ENCODE peak calls at places on chromosomes 11 and 22, in five cellular contexts. C is fibroblast of lung, E is K562, F is H9, P is SK-N-SH. Y is an unnamed sample.

GRCh38 chr11:129787518-129787917 is 28.1 kb upstream of the TMEM45B start:
- DNase-seq in C (no peak), F (no peak), P (no peak), E (no peak), Y (no peak)

GRCh38 chr11:107370390-107370789 is 87.2 kb downstream of the CWF19L2 start:
- DNase-seq in C (peak), F (no peak), E (no peak), P (no peak), Y (no peak)

GRCh38 chr22:24427500-24428164 is at the start of gene ADORA2A:
- DNase-seq in C (no peak), E (no peak), F (no peak), P (peak), Y (peak)

GRCh38 chr11:8086001-8086479 is 5.0 kb downstream of the TUB start:
- DNase-seq in P (peak), E (no peak), C (peak), F (no peak), Y (peak)

GRCh38 chr11:111549869-111550203 is 9.3 kb downstream of the LAYN start:
- DNase-seq in F (no peak), P (no peak), E (no peak), C (no peak), Y (no peak)

GRCh38 chr11:120548682-120549209 is 37.2 kb downstream of the GRIK4 start:
- DNase-seq in C (no peak), F (no peak), P (no peak), E (no peak), Y (no peak)

GRCh38 chr11:85236211-85236610 is 390.9 kb downstream of the DLG2 start:
- DNase-seq in E (no peak), C (no peak), P (no peak), F (no peak), Y (no peak)

GRCh38 chr22:43435851-43436535 is 24.2 kb downstream of the MPPED1 start:
- DNase-seq in C (no peak), P (no peak), E (no peak), F (peak), Y (peak)

GRCh38 chr11:93028959-93029536 is 59.6 kb downstream of the MTNR1B start:
- DNase-seq in C (no peak), P (no peak), E (no peak), F (no peak), Y (no peak)

GRCh38 chr11:1573847-1574255 is 1.8 kb upstream of the DUSP8 start:
- DNase-seq in E (no peak), F (peak), C (no peak), P (peak), Y (peak)

GRCh38 chr11:19715373-19715772 is 2.7 kb downstream of the NAV2 start:
- DNase-seq in F (no peak), E (no peak), C (peak), P (no peak), Y (peak)

GRCh38 chr11:134714021-134714656 is 302.1 kb upstream of the B3GAT1 start:
- DNase-seq in P (no peak), E (no peak), F (no peak), C (no peak), Y (no peak)

GRCh38 chr22:20384865-20385264 is 9.1 kb upstream of the ZNF74 start:
- DNase-seq in C (no peak), F (no peak), P (no peak), E (no peak), Y (no peak)

GRCh38 chr11:47861762-47862161 is 13.6 kb upstream of the NUP160 start:
- DNase-seq in C (peak), E (peak), P (no peak), F (no peak), Y (no peak)

GRCh38 chr11:118514103-118514502 is 13.2 kb upstream of the TTC36 start:
- DNase-seq in F (no peak), C (no peak), P (no peak), E (no peak), Y (no peak)

GRCh38 chr11:118241191-118242098 is 10.7 kb downstream of the MPZL3 start:
- DNase-seq in E (peak), P (no peak), C (no peak), F (no peak), Y (no peak)

GRCh38 chr11:56396047-56396446 is 16.4 kb upstream of the OR5AL1 start:
- DNase-seq in P (no peak), E (no peak), C (no peak), F (no peak), Y (no peak)

GRCh38 chr11:13480198-13480597 is 15.6 kb downstream of the PTH start:
- DNase-seq in P (no peak), C (no peak), F (no peak), E (peak), Y (no peak)

GRCh38 chr22:26777402-26777801 is 120.0 kb downstream of the MIAT start:
- DNase-seq in P (no peak), C (no peak), E (peak), F (peak), Y (no peak)

GRCh38 chr22:49100316-49100715 is 727.4 kb downstream of the BRD1 start:
- DNase-seq in E (no peak), F (no peak), P (no peak), C (no peak), Y (peak)

GRCh38 chr22:39176067-39176621 is 23.7 kb upstream of the CBX7 start:
- DNase-seq in E (no peak), P (no peak), C (peak), F (peak), Y (peak)

GRCh38 chr11:28673687-28674431 is 565.7 kb downstream of the METTL15 start:
- DNase-seq in C (no peak), E (no peak), F (no peak), P (no peak), Y (no peak)

GRCh38 chr22:49155809-49156580 is 671.7 kb downstream of the BRD1 start:
- DNase-seq in P (peak), C (no peak), E (no peak), F (no peak), Y (peak)

GRCh38 chr11:94312339-94312738 is 8.0 kb downstream of the IZUMO1R start:
- DNase-seq in E (no peak), C (no peak), F (no peak), P (no peak), Y (no peak)

GRCh38 chr22:21713428-21714058 is 22.1 kb downstream of the YPEL1 start:
- DNase-seq in C (no peak), E (no peak), P (no peak), F (no peak), Y (peak)

GRCh38 chr11:75855191-75855590 is 40.2 kb downstream of the UVRAG start:
- DNase-seq in E (no peak), F (no peak), C (no peak), P (no peak), Y (no peak)

GRCh38 chr11:95135880-95136279 is 46.2 kb downstream of the ENDOD1 start:
- DNase-seq in C (no peak), P (no peak), F (no peak), E (no peak), Y (no peak)

GRCh38 chr11:19931141-19931767 is 218.6 kb downstream of the NAV2 start:
- DNase-seq in P (peak), C (peak), F (no peak), E (no peak), Y (no peak)

GRCh38 chr22:47386812-47387510 is 624.5 kb downstream of the TBC1D22A start:
- DNase-seq in C (no peak), F (no peak), P (no peak), E (no peak), Y (peak)

GRCh38 chr11:128476031-128476430 is 111.3 kb downstream of the ETS1 start:
- DNase-seq in E (peak), P (no peak), C (no peak), F (no peak), Y (no peak)

GRCh38 chr11:8098879-8099278 is 17.9 kb downstream of the TUB start:
- DNase-seq in C (no peak), P (no peak), F (no peak), E (no peak), Y (peak)

GRCh38 chr22:38724926-38725571 is 19.3 kb downstream of the GTPBP1 start:
- DNase-seq in C (peak), F (no peak), P (peak), E (peak), Y (peak)

GRCh38 chr11:47257518-47258316 is at the start of gene NR1H3:
- DNase-seq in C (peak), F (peak), E (peak), P (peak), Y (peak)

GRCh38 chr11:100308202-100308601 is 378.9 kb upstream of the ARHGAP42 start:
- DNase-seq in C (no peak), E (no peak), P (no peak), F (no peak), Y (no peak)

GRCh38 chr11:76795285-76795935 is 12.3 kb downstream of the TSKU start:
- DNase-seq in F (no peak), P (no peak), C (no peak), E (no peak), Y (no peak)

GRCh38 chr22:39242809-39243442 is 1.9 kb downstream of the PDGFB start:
- DNase-seq in C (no peak), E (no peak), F (peak), P (no peak), Y (no peak)

GRCh38 chr11:102495161-102496042 is 35.1 kb downstream of the MMP7 start:
- DNase-seq in F (peak), P (peak), E (peak), C (peak), Y (no peak)

GRCh38 chr11:47376183-47376542 is 2.2 kb downstream of the SPI1 start:
- DNase-seq in E (no peak), C (no peak), F (no peak), P (no peak), Y (peak)

GRCh38 chr22:45932066-45932465 is 44.9 kb downstream of the WNT7B start:
- DNase-seq in F (no peak), E (no peak), P (no peak), C (no peak), Y (peak)

GRCh38 chr11:72634472-72635095 is 39.6 kb downstream of the PDE2A start:
- DNase-seq in F (no peak), P (no peak), C (no peak), E (no peak), Y (peak)

GRCh38 chr11:72637198-72637597 is 37.0 kb downstream of the PDE2A start:
- DNase-seq in E (no peak), C (no peak), P (no peak), F (no peak), Y (no peak)

GRCh38 chr11:72635931-72636330 is 38.3 kb downstream of the PDE2A start:
- DNase-seq in E (no peak), C (no peak), F (peak), P (no peak), Y (no peak)

GRCh38 chr11:72634016-72634415 is 40.2 kb downstream of the PDE2A start:
- DNase-seq in C (no peak), F (no peak), P (no peak), E (no peak), Y (no peak)

GRCh38 chr11:72635309-72635915 is 38.8 kb downstream of the PDE2A start:
- DNase-seq in E (no peak), P (no peak), F (no peak), C (no peak), Y (no peak)
- TF ChIP-seq CTCF in E (no peak), P (no peak), F (no peak), C (no peak), Y (no peak)

GRCh38 chr11:38307455-38307854 is 1709.4 kb upstream of the RAG2 start:
- DNase-seq in P (no peak), F (no peak), E (no peak), C (no peak), Y (no peak)

GRCh38 chr11:38305682-38306081 is 1707.6 kb upstream of the RAG2 start:
- DNase-seq in E (no peak), P (no peak), C (peak), F (no peak), Y (no peak)

GRCh38 chr11:38300570-38300969 is 1702.5 kb upstream of the RAG2 start:
- DNase-seq in P (no peak), F (no peak), C (no peak), E (no peak), Y (no peak)

GRCh38 chr11:38304926-38305325 is 1706.9 kb upstream of the RAG2 start:
- DNase-seq in C (no peak), F (no peak), P (no peak), E (no peak), Y (no peak)

GRCh38 chr11:38302564-38302963 is 1704.5 kb upstream of the RAG2 start:
- DNase-seq in C (no peak), F (no peak), E (no peak), P (no peak), Y (no peak)
- H2AFZ ChIP-seq in C (no peak), F (no peak), E (no peak), P (no peak), Y (no peak)

DNA sequence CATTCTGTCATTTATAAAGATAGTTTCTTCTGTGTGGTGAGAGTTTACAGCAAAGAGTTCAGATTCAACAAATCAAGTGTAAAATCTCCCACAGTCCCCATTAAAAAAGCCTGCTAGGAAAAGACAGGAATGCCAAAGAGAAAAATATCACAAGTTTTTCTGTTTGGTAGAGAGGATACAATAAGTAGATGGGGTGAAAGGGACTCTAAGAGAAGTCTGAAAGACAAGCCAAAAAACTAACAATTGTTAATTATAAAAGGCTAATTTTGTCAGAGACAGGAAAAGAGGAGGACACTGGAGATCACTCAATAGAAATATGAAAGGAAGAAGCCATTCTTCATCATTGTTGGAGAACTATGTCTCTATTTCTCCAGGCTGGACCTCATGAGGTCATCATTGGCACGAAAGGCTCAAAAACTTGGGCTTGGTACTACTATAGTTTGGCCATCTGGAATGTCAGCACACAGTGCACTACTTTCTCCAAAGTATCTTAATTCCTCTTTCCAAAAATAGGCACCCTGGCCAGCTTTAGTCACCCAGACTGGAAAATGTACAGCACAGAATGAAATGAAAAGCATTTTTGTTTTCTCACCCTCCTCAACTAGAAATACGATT is 512 bp upstream of the SOX6 start:
- DNase-seq in F (no peak), C (peak), E (no peak), P (no peak), Y (peak)
- H3K27ac ChIP-seq in F (no peak), C (no peak), E (peak), P (no peak), Y (no peak)

GRCh38 chr11:116688202-116688540 is 84.6 kb downstream of the BUD13 start:
- DNase-seq in F (no peak), P (no peak), C (no peak), E (no peak), Y (no peak)
- TF ChIP-seq CTCF in F (no peak), P (no peak), C (no peak), E (no peak), Y (no peak)

GRCh38 chr11:110168404-110168803 is 75.2 kb downstream of the ZC3H12C start:
- DNase-seq in E (no peak), F (no peak), C (no peak), P (no peak), Y (no peak)

GRCh38 chr11:110173775-110174644 is 80.8 kb downstream of the ZC3H12C start:
- DNase-seq in E (peak), P (peak), C (peak), F (peak), Y (peak)

GRCh38 chr11:110165039-110165438 is 71.8 kb downstream of the ZC3H12C start:
- DNase-seq in E (no peak), F (no peak), C (no peak), P (no peak), Y (no peak)

GRCh38 chr11:110172666-110173065 is 79.5 kb downstream of the ZC3H12C start:
- DNase-seq in E (peak), P (no peak), C (no peak), F (no peak), Y (no peak)

GRCh38 chr11:110169738-110170137 is 76.5 kb downstream of the ZC3H12C start:
- DNase-seq in E (no peak), P (no peak), F (no peak), C (no peak), Y (no peak)
- H2AFZ ChIP-seq in E (no peak), P (no peak), F (no peak), C (no peak), Y (no peak)

GRCh38 chr11:126205359-126205758 is 6.1 kb downstream of the RPUSD4 start:
- DNase-seq in P (no peak), E (no peak), F (no peak), C (no peak), Y (no peak)

GRCh38 chr11:126212089-126212660 is 593 bp downstream of the FAM118B start:
- DNase-seq in E (peak), P (no peak), F (no peak), C (peak), Y (no peak)

GRCh38 chr11:126214446-126215240 is 3.1 kb downstream of the FAM118B start:
- DNase-seq in P (no peak), E (no peak), C (no peak), F (no peak), Y (no peak)

GRCh38 chr11:126211236-126212088 is at the start of the genes FAM118B and RPUSD4:
- DNase-seq in E (peak), F (peak), C (peak), P (peak), Y (peak)

DNA sequence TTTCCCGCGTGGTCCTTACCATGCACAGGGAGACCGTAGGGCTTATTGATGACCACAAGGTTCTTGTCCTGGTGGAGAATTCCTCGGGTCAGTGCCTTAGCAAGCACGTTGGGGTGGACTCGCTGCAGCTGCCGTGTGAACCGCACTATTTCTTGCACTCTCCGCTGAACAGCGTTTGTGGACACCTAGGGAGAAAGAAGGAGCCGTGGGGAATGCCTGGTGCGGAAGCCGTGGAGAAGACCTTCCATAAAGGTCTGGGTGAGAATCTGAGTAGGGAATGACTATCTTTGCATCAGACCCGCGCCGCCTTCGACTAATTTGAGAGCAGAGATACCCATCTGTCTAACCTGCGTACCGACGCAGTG is 597 bp downstream of the RPUSD4 start:
- DNase-seq in F (no peak), C (no peak), E (peak), P (peak), Y (no peak)
- H3K27ac ChIP-seq in F (peak), C (peak), E (peak), P (peak), Y (peak)

GRCh38 chr11:65781152-65781961 is 581 bp upstream of the AP5B1 start:
- DNase-seq in F (peak), P (peak), C (no peak), E (no peak), Y (peak)
- TF ChIP-seq CTCF in F (peak), P (no peak), C (no peak), E (peak), Y (no peak)

DNA sequence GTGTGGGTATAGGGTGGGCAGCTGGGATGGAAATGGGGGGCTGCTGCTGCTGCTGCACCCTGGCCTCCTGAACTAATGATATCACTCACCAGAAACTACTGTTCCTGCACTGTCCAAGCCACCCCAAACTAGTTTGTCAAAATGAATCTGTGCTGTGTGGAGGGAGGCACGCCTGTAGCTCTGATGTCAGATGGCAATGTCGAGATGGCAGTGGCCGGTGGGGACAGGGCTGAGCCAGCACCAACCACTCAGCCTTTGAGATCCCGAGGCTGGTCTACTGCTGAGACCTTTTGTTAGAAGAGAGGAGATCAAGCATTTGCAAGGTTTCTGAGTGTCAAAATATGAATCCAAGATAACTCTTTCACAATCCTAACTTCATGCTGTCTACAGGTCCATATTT is 1.3 kb downstream of the RAG1 start:
- DNase-seq in P (no peak), C (no peak), E (no peak), F (no peak), Y (peak)
- H2AFZ ChIP-seq in P (no peak), C (no peak), E (no peak), F (no peak), Y (no peak)

GRCh38 chr11:36421546-36422155 is 88.4 kb downstream of the TRAF6 start:
- DNase-seq in F (no peak), P (no peak), C (peak), E (no peak), Y (no peak)
- H3K27ac ChIP-seq in F (no peak), P (peak), C (no peak), E (no peak), Y (peak)